ENCODE peak calls at places on chromosomes 1 and 21, in ten cellular contexts. Z is dorsolateral prefrontal cortex; I is psoas muscle; A is AG04450; N is PC-3; O is Karpas-422; P is GM06990; E is effector memory CD4-positive, alpha-beta T cell; F is A549; T is lower lobe of right lung. R is an unnamed sample.
A peak's percentile ranks its signal among the peaks of the same experiment; 100 is the strongest.

GRCh38 chr1:68495968-68496679 is 758 bp downstream of the DEPDC1 start:
- DNase-seq in N (peak; percentile 32), O (peak; percentile 53), A (no peak), I (no peak), P (peak; percentile 32), E (no peak), T (no peak), F (peak; percentile 7), Z (peak; percentile 8), R (no peak)

GRCh38 chr21:25903599-25903998 is 168.8 kb downstream of the GABPA start:
- DNase-seq in N (no peak), O (peak; percentile 71), Z (no peak), P (peak; percentile 25), I (no peak), F (no peak), A (no peak), E (no peak), T (no peak), R (no peak)

GRCh38 chr1:31701137-31701736 is 2.6 kb downstream of the COL16A1 start:
- DNase-seq in A (peak; percentile 94), Z (peak; percentile 88), E (no peak), F (peak; percentile 79), T (peak; percentile 57), O (peak; percentile 62), P (no peak), I (peak; percentile 93), N (peak; percentile 96), R (peak; percentile 97)

GRCh38 chr1:25826571-25826970 is 6.8 kb downstream of the MTFR1L start:
- DNase-seq in E (no peak), A (no peak), T (no peak), P (no peak), I (no peak), N (no peak), F (no peak), O (no peak), Z (no peak), R (no peak)

GRCh38 chr1:66446261-66447001 is 87.5 kb upstream of the SGIP1 start:
- DNase-seq in Z (no peak), E (no peak), A (no peak), T (no peak), P (peak; percentile 70), I (no peak), N (peak; percentile 86), F (peak; percentile 25), O (peak; percentile 93), R (peak; percentile 15)

GRCh38 chr1:35717911-35718476 is 690 bp downstream of the C1orf216 start:
- DNase-seq in E (no peak), A (no peak), F (peak; percentile 24), I (peak; percentile 71), O (no peak), N (peak; percentile 65), Z (peak; percentile 70), P (peak; percentile 8), T (peak; percentile 66), R (no peak)

GRCh38 chr1:224339422-224340033 is 9.6 kb upstream of the NVL start:
- DNase-seq in F (no peak), I (no peak), T (no peak), O (no peak), E (no peak), N (no peak), A (no peak), P (no peak), Z (no peak), R (no peak)

GRCh38 chr1:33661791-33662190 is 189.3 kb downstream of the ZSCAN20 start:
- DNase-seq in O (no peak), A (no peak), F (no peak), E (no peak), Z (no peak), I (no peak), P (no peak), T (no peak), N (no peak), R (no peak)

GRCh38 chr1:38183094-38183493 is 136.5 kb upstream of the POU3F1 start:
- DNase-seq in F (no peak), E (no peak), O (no peak), I (no peak), P (no peak), Z (no peak), T (no peak), A (no peak), N (no peak), R (no peak)

GRCh38 chr1:26824735-26825134 is 1.8 kb upstream of the ZDHHC18 start:
- DNase-seq in A (no peak), E (no peak), I (no peak), P (no peak), Z (no peak), N (peak; percentile 92), F (no peak), T (no peak), O (no peak), R (no peak)

GRCh38 chr1:41758490-41758889 is 160.2 kb downstream of the HIVEP3 start:
- DNase-seq in N (no peak), A (no peak), P (no peak), Z (no peak), F (no peak), T (no peak), E (no peak), O (no peak), I (no peak), R (peak; percentile 60)

GRCh38 chr1:55466921-55467320 is 251.8 kb upstream of the USP24 start:
- DNase-seq in E (no peak), N (no peak), T (no peak), A (no peak), I (no peak), Z (no peak), P (no peak), F (no peak), O (no peak), R (no peak)

GRCh38 chr1:234978397-234979291 is 150.0 kb downstream of the TOMM20 start:
- DNase-seq in E (peak; percentile 38), T (peak; percentile 80), F (no peak), Z (peak; percentile 78), P (peak; percentile 90), A (no peak), N (peak; percentile 60), I (peak; percentile 54), O (peak; percentile 63), R (no peak)

GRCh38 chr1:56374026-56374974 is 205.1 kb downstream of the PLPP3 start:
- DNase-seq in P (no peak), Z (no peak), O (no peak), I (peak; percentile 40), F (no peak), E (no peak), N (peak; percentile 54), T (no peak), A (no peak), R (no peak)

GRCh38 chr1:205924436-205924742 is 18.9 kb downstream of the SLC26A9 start:
- DNase-seq in T (no peak), I (no peak), F (no peak), P (no peak), E (no peak), O (no peak), A (no peak), N (no peak), Z (no peak), R (no peak)

GRCh38 chr1:212077028-212077427 is 41.5 kb downstream of the DTL start:
- DNase-seq in F (no peak), P (no peak), N (peak; percentile 43), T (no peak), E (no peak), I (no peak), O (no peak), Z (no peak), A (no peak), R (no peak)

GRCh38 chr1:184563308-184563707 is 176.5 kb downstream of the C1orf21 start:
- DNase-seq in T (no peak), P (no peak), A (no peak), Z (no peak), I (no peak), F (no peak), E (no peak), O (peak; percentile 53), N (peak; percentile 47), R (no peak)

GRCh38 chr1:55927934-55928333 is 651.4 kb downstream of the PLPP3 start:
- DNase-seq in N (no peak), I (no peak), A (no peak), P (no peak), T (no peak), F (no peak), O (no peak), E (no peak), Z (no peak), R (no peak)

GRCh38 chr1:203682401-203683383 is 56.1 kb downstream of the ATP2B4 start:
- DNase-seq in O (peak; percentile 64), A (no peak), E (peak; percentile 60), F (no peak), I (no peak), T (no peak), P (no peak), Z (no peak), N (no peak), R (no peak)

GRCh38 chr21:36700961-36701911 is 2.3 kb downstream of the SIM2 start:
- DNase-seq in F (no peak), P (no peak), N (peak; percentile 57), Z (no peak), T (no peak), E (no peak), A (no peak), I (no peak), O (no peak), R (no peak)
- H3K4me3 ChIP-seq in F (peak overlapping the region; percentile 61), P (no peak overlapping the region), N (peak overlapping the region; percentile 95), Z (peak overlapping the region; percentile 56), T (peak overlapping the region; percentile 23), E (no peak overlapping the region), A (no peak overlapping the region), I (peak overlapping the region; percentile 72), O (no peak overlapping the region), R (peak overlapping the region; percentile 55)

GRCh38 chr1:244100691-244101453 is 49.8 kb downstream of the ZBTB18 start:
- DNase-seq in P (no peak), E (no peak), N (no peak), A (peak; percentile 32), O (no peak), F (no peak), T (no peak), Z (no peak), I (no peak), R (no peak)
- H3K4me3 ChIP-seq in P (no peak overlapping the region), E (no peak overlapping the region), N (no peak overlapping the region), A (peak overlapping the region; percentile 24), O (no peak overlapping the region), F (no peak overlapping the region), T (no peak overlapping the region), Z (no peak overlapping the region), I (no peak overlapping the region), R (no peak overlapping the region)

GRCh38 chr1:230113605-230114241 is 46.7 kb downstream of the GALNT2 start:
- DNase-seq in I (peak; percentile 49), O (no peak), E (no peak), N (peak; percentile 93), Z (no peak), F (no peak), P (no peak), A (peak; percentile 81), T (no peak), R (peak; percentile 94)
- H3K4me3 ChIP-seq in I (peak overlapping the region; percentile 33), O (no peak overlapping the region), E (no peak overlapping the region), N (peak overlapping the region; percentile 3), Z (peak overlapping the region; percentile 22), F (no peak overlapping the region), P (no peak overlapping the region), A (peak overlapping the region; percentile 51), T (no peak overlapping the region), R (peak overlapping the region; percentile 29)

DNA sequence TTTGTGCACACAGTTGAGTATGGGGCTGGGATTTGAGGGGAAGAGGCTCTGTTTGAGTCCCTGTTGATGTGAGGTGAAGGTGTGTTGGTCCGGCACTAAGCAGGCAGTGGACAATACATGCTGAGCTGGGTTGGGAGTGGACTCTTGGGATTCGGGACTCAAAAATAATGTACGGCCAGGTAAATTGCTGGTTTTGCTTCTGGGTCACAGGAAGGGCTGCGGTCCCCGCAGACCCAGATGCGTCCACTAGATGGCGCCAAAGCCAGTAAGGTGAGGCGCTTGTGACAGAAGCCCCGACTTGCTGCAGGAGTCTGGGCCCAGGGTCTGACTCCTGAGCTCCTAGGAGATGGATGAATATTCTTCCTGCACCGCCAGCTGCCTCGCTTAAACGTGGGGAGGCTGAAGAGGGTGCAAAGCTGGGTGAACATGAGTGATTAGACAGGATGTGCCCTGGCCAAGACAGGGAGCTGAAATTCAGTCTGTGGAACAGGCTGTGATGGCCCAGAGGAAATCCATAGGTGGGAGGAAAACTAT is 61.4 kb downstream of the ACBD3 start:
- DNase-seq in N (peak; percentile 99), Z (peak; percentile 84), F (peak; percentile 85), P (peak; percentile 86), A (peak; percentile 44), T (peak; percentile 89), I (peak; percentile 82), O (peak; percentile 95), E (peak; percentile 73), R (no peak)
- H3K4me3 ChIP-seq in N (peak overlapping the region; percentile 64), Z (no peak overlapping the region), F (no peak overlapping the region), P (no peak overlapping the region), A (no peak overlapping the region), T (no peak overlapping the region), I (no peak overlapping the region), O (no peak overlapping the region), E (no peak overlapping the region), R (no peak overlapping the region)

R was measured in skeletal muscle cell.